ENCODE peak calls at places on chromosome 14, in four cellular contexts. I is left ventricle myocardium inferior, Z is fibroblast of the aortic adventitia, R is BE2C. J is an unnamed sample.

GRCh38 chr14:77804592-77804991 is 4.7 kb downstream of the ADCK1 start:
- DNase-seq in Z (peak), R (no peak), I (no peak), J (no peak)

GRCh38 chr14:87043667-87044200 is 949.2 kb downstream of the GALC start:
- DNase-seq in Z (no peak), I (no peak), R (no peak), J (no peak)

GRCh38 chr14:31884776-31885379 is 192.2 kb upstream of the ARHGAP5 start:
- DNase-seq in Z (no peak), I (no peak), R (no peak), J (no peak)

GRCh38 chr14:71380271-71380670 is 473.0 kb downstream of the PCNX1 start:
- DNase-seq in I (no peak), Z (peak), R (no peak), J (no peak)

GRCh38 chr14:103391048-103391447 is 5.8 kb downstream of the MARK3 start:
- DNase-seq in I (no peak), R (peak), Z (peak), J (no peak)

GRCh38 chr14:23365353-23366162 is 586 bp upstream of the EFS start:
- DNase-seq in R (no peak), I (no peak), Z (no peak), J (no peak)

GRCh38 chr14:65334765-65335411 is 77.6 kb upstream of the FUT8 start:
- DNase-seq in Z (no peak), R (no peak), I (no peak), J (peak)

GRCh38 chr14:67457782-67458181 is 30.7 kb downstream of the TMEM229B start:
- DNase-seq in Z (no peak), R (no peak), I (peak), J (peak)

GRCh38 chr14:33642080-33642479 is 308.8 kb downstream of the EGLN3 start:
- DNase-seq in R (no peak), I (no peak), Z (no peak), J (no peak)

GRCh38 chr14:77409131-77409533 is 14.2 kb downstream of the NOXRED1 start:
- DNase-seq in I (no peak), R (peak), Z (peak), J (no peak)

GRCh38 chr14:97376310-97376709 is 579.1 kb downstream of the VRK1 start:
- DNase-seq in I (no peak), Z (no peak), R (no peak), J (no peak)

GRCh38 chr14:92959189-92959531 is 36.2 kb downstream of the CHGA start:
- DNase-seq in R (peak), Z (no peak), I (peak), J (no peak)

GRCh38 chr14:31207287-31207745 is 277 bp downstream of the HECTD1 start:
- DNase-seq in I (no peak), Z (no peak), R (no peak), J (peak)

GRCh38 chr14:35814371-35815005 is 5.4 kb upstream of the RALGAPA1 start:
- DNase-seq in R (peak), Z (peak), I (no peak), J (no peak)

GRCh38 chr14:44029933-44030332 is 477.1 kb downstream of the FSCB start:
- DNase-seq in Z (peak), I (no peak), R (no peak), J (no peak)

GRCh38 chr14:103281496-103282231 is 52.4 kb upstream of the EIF5 start:
- DNase-seq in Z (peak), R (peak), I (no peak), J (no peak)

DNA sequence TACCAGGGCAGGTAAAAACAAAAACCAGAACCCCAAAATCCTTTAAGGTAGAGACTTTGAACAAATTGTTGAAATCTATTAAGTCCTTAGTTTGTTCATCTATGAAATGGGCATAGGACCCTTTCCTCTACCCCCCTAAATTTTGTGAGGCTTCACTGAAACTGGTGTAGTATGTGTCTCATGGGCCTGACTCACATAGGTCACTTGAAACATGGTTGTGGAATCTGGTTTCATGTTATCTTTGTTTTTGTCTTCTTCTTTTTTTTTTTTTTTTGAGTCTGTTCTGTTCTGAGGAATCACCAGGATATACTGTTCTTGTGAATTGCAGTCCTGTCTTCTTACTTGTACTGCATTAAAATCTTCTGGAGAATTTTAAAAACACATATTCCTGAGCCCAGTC is 202.2 kb downstream of the KTN1 start:
- DNase-seq in I (no peak), Z (peak), R (no peak), J (no peak)
- H3K4me3 ChIP-seq in I (no peak), Z (no peak), R (no peak), J (no peak)

DNA sequence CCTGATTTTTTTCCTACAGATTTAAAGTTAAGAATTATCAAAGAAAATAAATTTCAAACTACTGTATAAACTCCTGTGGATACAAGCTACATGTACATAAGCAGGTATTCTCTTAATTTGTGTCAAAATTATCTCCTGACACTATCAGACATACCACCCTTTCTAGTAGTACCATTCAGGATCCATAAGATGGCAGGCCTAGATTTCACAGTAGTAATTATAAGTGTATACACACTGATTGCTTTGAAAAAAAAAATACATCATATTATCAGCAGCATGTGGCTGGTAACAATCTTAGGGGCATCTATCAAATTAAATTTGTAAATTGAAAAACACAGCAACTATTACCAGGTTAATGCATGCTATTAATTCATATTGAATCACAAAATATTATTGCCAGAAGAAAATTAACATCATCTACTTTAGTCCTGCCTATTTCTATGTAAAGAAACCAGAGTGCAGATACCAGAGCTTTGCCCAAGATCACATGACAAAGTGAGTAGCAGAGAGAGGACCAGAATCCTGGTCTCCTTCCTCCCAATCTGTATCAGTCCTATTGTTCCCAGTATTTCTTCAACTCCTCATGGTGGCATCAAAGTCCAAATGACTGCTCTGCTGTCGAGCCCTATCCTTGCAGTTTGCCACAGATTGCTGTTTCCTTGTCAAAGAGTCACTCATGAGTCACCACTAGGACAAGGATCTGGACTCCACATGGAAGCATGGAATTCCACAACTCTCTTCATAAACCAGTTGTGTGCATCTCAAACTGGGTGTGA is 27.7 kb upstream of the CALM1 start:
- DNase-seq in I (no peak), Z (no peak), R (peak), J (no peak)
- TF ChIP-seq CTCF in I (peak), Z (no peak), R (no peak), J (no peak)

GRCh38 chr14:45893127-45893526 is 640.1 kb upstream of the MIS18BP1 start:
- DNase-seq in I (no peak), R (no peak), Z (no peak), J (no peak)

DNA sequence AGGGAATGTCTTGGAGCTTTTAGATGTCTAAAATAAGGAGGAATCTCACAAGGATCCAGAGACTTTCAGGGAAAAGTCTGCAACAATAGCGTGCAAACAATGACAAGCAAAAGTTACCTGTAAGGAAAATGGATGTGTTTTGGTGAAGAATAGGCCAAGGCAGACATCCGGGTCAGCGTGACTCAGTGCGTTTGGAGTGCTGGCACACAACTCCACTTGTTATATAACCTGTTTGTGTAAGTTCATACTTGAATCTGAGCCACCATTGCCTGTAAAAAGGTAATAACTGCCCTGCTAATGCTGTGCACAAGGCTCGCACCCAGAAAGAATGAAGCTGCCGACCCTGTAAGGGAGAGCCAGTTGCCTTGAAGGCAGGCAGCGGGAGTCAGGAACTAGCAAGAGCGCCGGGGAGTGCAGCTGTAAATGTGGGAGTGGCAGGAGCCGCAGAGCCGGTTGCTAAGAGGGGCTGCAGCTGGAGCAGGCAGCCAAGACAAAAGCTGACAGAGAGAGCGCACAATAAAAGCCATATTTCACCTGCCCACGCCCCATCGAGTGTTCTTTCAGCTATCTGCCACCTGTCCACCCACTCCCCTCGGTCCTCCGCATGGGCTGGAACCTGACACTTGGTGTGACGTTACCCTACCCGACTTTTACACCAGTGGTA is 638.5 kb upstream of the MIS18BP1 start:
- DNase-seq in Z (no peak), R (no peak), I (no peak), J (peak)
- H3K4me3 ChIP-seq in Z (no peak), R (no peak), I (no peak), J (no peak)

GRCh38 chr14:28599191-28599590 is 167.4 kb upstream of the FOXG1 start:
- DNase-seq in R (no peak), Z (no peak), I (no peak), J (no peak)

GRCh38 chr14:28599605-28600004 is 167.0 kb upstream of the FOXG1 start:
- DNase-seq in Z (no peak), R (no peak), I (no peak), J (no peak)

GRCh38 chr14:28596336-28596735 is 170.3 kb upstream of the FOXG1 start:
- DNase-seq in Z (peak), I (no peak), R (no peak), J (no peak)
- TF ChIP-seq CTCF in Z (peak), I (no peak), R (no peak), J (peak)

DNA sequence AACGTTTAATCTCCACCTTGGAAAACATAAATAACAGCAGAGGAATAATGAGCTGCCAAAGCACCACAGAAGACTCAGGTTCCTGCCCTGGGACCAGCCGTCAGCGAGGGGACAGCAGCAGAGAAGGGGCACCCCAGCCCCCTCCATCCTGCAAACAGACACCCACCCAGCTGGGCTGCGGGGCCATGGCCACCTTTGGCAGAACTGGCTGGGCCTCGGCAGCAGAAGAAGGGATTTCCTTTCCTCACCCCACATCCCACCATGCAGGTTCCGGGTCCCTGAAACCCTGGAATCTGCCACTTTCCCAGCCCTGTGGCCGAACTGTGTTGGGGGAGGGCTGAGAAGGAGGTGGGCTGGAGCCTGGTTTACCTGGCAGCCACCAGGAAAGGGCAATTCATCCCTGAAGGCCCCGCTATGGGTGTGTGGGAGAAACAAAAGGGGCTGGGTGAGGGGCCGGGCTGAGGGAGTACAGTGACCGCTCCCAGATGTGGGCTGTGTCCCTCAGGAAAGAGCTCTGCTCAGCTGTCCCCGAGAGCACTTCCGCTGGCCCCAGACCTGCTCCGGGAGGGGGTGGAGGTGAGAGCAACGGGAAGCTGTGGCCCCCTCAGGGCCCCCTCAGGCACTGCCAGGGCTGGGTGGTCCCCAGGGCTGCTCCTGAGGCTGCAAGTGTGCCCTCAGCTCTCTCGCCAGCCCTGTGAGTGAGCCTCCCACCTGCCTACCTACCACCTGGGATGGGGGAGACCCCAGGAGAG is 3.8 kb downstream of the PGF start:
- DNase-seq in I (no peak), R (no peak), Z (no peak), J (no peak)
- H3K4me3 ChIP-seq in I (peak), R (no peak), Z (no peak), J (no peak)

GRCh38 chr14:21385170-21385904 is 1.5 kb upstream of the SUPT16H start:
- DNase-seq in R (no peak), I (no peak), Z (no peak), J (no peak)
- TF ChIP-seq CTCF in R (no peak), I (no peak), Z (no peak), J (no peak)

DNA sequence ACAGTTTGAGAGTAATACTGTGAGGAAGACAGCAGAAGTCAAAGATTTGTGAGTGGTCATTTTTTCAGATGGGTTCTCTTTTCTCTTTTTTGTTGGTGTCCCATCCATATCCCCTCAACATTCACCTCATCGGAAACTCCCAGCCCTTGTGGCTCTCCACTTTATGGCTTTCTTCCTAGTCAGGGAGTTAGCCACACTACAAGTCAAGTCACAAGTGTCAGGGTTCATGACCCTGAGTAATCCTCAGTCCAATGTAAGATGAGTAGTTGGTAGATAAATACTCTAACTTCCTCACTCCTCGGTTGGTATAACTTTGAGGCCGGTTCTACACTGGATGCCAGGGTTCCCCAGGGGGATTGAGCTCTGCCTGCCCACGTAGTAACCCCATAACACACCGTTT is 41.4 kb downstream of the PTGER2 start:
- DNase-seq in I (no peak), R (no peak), Z (no peak), J (no peak)
- H3K4me3 ChIP-seq in I (no peak), R (no peak), Z (no peak), J (no peak)